ENCODE peak calls at places on chromosomes 1 and 21, in eight cellular contexts. One of them, this sample, is unnamed.

GRCh38 chr1:150626150-150626549 is 3.3 kb downstream of the ENSA start:
- DNase-seq in mesenchymal stem cell: no peak
- DNase-seq in neuronal stem cell: no peak
- DNase-seq in SK-N-SH: no peak
- DNase-seq in CD8-positive, alpha-beta T cell: no peak
- DNase-seq in BJ: no peak
- DNase-seq in CD8-positive, alpha-beta memory T cell: no peak
- DNase-seq in mesendoderm: no peak
- DNase-seq in this sample: no peak

GRCh38 chr1:48214820-48215219 is 7.7 kb upstream of the SLC5A9 start:
- DNase-seq in mesenchymal stem cell: no peak
- DNase-seq in neuronal stem cell: no peak
- DNase-seq in SK-N-SH: no peak
- DNase-seq in CD8-positive, alpha-beta T cell: no peak
- DNase-seq in BJ: no peak
- DNase-seq in CD8-positive, alpha-beta memory T cell: no peak
- DNase-seq in mesendoderm: peak
- DNase-seq in this sample: no peak

GRCh38 chr1:184911830-184912229 is 62.5 kb downstream of the NIBAN1 start:
- DNase-seq in mesenchymal stem cell: no peak
- DNase-seq in neuronal stem cell: no peak
- DNase-seq in SK-N-SH: no peak
- DNase-seq in CD8-positive, alpha-beta T cell: no peak
- DNase-seq in BJ: no peak
- DNase-seq in CD8-positive, alpha-beta memory T cell: no peak
- DNase-seq in mesendoderm: no peak
- DNase-seq in this sample: no peak

GRCh38 chr21:37223804-37224345 is 43.3 kb downstream of the VPS26C start:
- DNase-seq in mesenchymal stem cell: no peak
- DNase-seq in neuronal stem cell: no peak
- DNase-seq in SK-N-SH: no peak
- DNase-seq in CD8-positive, alpha-beta T cell: no peak
- DNase-seq in BJ: no peak
- DNase-seq in CD8-positive, alpha-beta memory T cell: no peak
- DNase-seq in mesendoderm: no peak
- DNase-seq in this sample: no peak

GRCh38 chr21:33025471-33026298 is at the start of gene OLIG2:
- DNase-seq in mesenchymal stem cell: peak
- DNase-seq in neuronal stem cell: peak
- DNase-seq in SK-N-SH: peak
- DNase-seq in CD8-positive, alpha-beta T cell: no peak
- DNase-seq in BJ: no peak
- DNase-seq in CD8-positive, alpha-beta memory T cell: no peak
- DNase-seq in mesendoderm: peak
- DNase-seq in this sample: peak

GRCh38 chr21:45109831-45110492 is 35.6 kb downstream of the ADARB1 start:
- DNase-seq in mesenchymal stem cell: peak
- DNase-seq in neuronal stem cell: no peak
- DNase-seq in SK-N-SH: no peak
- DNase-seq in CD8-positive, alpha-beta T cell: no peak
- DNase-seq in BJ: no peak
- DNase-seq in CD8-positive, alpha-beta memory T cell: peak
- DNase-seq in mesendoderm: no peak
- DNase-seq in this sample: no peak

GRCh38 chr1:221774054-221774842 is 32.4 kb upstream of the DUSP10 start:
- DNase-seq in mesenchymal stem cell: no peak
- DNase-seq in neuronal stem cell: no peak
- DNase-seq in SK-N-SH: no peak
- DNase-seq in CD8-positive, alpha-beta T cell: no peak
- DNase-seq in BJ: no peak
- DNase-seq in CD8-positive, alpha-beta memory T cell: no peak
- DNase-seq in mesendoderm: peak
- DNase-seq in this sample: no peak

GRCh38 chr1:4005431-4005830 is 105.4 kb upstream of the C1orf174 start:
- DNase-seq in mesenchymal stem cell: no peak
- DNase-seq in neuronal stem cell: no peak
- DNase-seq in SK-N-SH: no peak
- DNase-seq in CD8-positive, alpha-beta T cell: no peak
- DNase-seq in BJ: no peak
- DNase-seq in CD8-positive, alpha-beta memory T cell: no peak
- DNase-seq in mesendoderm: no peak
- DNase-seq in this sample: no peak

GRCh38 chr1:30966690-30967369 is 58.3 kb upstream of the SDC3 start:
- DNase-seq in mesenchymal stem cell: peak
- DNase-seq in neuronal stem cell: no peak
- DNase-seq in SK-N-SH: peak
- DNase-seq in CD8-positive, alpha-beta T cell: no peak
- DNase-seq in BJ: no peak
- DNase-seq in CD8-positive, alpha-beta memory T cell: no peak
- DNase-seq in mesendoderm: no peak
- DNase-seq in this sample: no peak

GRCh38 chr1:97636941-97637340 is 283.9 kb downstream of the DPYD start:
- DNase-seq in mesenchymal stem cell: no peak
- DNase-seq in neuronal stem cell: no peak
- DNase-seq in SK-N-SH: no peak
- DNase-seq in CD8-positive, alpha-beta T cell: no peak
- DNase-seq in BJ: peak
- DNase-seq in CD8-positive, alpha-beta memory T cell: no peak
- DNase-seq in mesendoderm: no peak
- DNase-seq in this sample: no peak

GRCh38 chr1:66752671-66753371 is 562 bp downstream of the DYNLT5 start:
- DNase-seq in mesenchymal stem cell: no peak
- DNase-seq in neuronal stem cell: no peak
- DNase-seq in SK-N-SH: no peak
- DNase-seq in CD8-positive, alpha-beta T cell: no peak
- DNase-seq in BJ: no peak
- DNase-seq in CD8-positive, alpha-beta memory T cell: no peak
- DNase-seq in mesendoderm: peak
- DNase-seq in this sample: no peak

GRCh38 chr1:209383907-209384709 is 199.4 kb upstream of the CAMK1G start:
- DNase-seq in mesenchymal stem cell: no peak
- DNase-seq in neuronal stem cell: no peak
- DNase-seq in SK-N-SH: no peak
- DNase-seq in CD8-positive, alpha-beta T cell: no peak
- DNase-seq in BJ: no peak
- DNase-seq in CD8-positive, alpha-beta memory T cell: no peak
- DNase-seq in mesendoderm: peak
- DNase-seq in this sample: no peak

GRCh38 chr1:5425304-5425703 is 566.9 kb downstream of the NPHP4 start:
- DNase-seq in mesenchymal stem cell: no peak
- DNase-seq in neuronal stem cell: no peak
- DNase-seq in SK-N-SH: no peak
- DNase-seq in CD8-positive, alpha-beta T cell: no peak
- DNase-seq in BJ: no peak
- DNase-seq in CD8-positive, alpha-beta memory T cell: no peak
- DNase-seq in mesendoderm: peak
- DNase-seq in this sample: no peak

GRCh38 chr1:37792943-37793686 is 532 bp upstream of the MANEAL start:
- DNase-seq in mesenchymal stem cell: no peak
- DNase-seq in neuronal stem cell: no peak
- DNase-seq in SK-N-SH: no peak
- DNase-seq in CD8-positive, alpha-beta T cell: no peak
- DNase-seq in BJ: no peak
- DNase-seq in CD8-positive, alpha-beta memory T cell: no peak
- DNase-seq in mesendoderm: no peak
- DNase-seq in this sample: no peak

GRCh38 chr1:52601519-52601918 is 652 bp upstream of the GPX7 start:
- DNase-seq in mesenchymal stem cell: no peak
- DNase-seq in neuronal stem cell: no peak
- DNase-seq in SK-N-SH: peak
- DNase-seq in CD8-positive, alpha-beta T cell: no peak
- DNase-seq in BJ: no peak
- DNase-seq in CD8-positive, alpha-beta memory T cell: no peak
- DNase-seq in mesendoderm: no peak
- DNase-seq in this sample: no peak

GRCh38 chr1:23593556-23594148 is 34.4 kb upstream of the ID3 start:
- DNase-seq in mesenchymal stem cell: no peak
- DNase-seq in neuronal stem cell: no peak
- DNase-seq in SK-N-SH: no peak
- DNase-seq in CD8-positive, alpha-beta T cell: no peak
- DNase-seq in BJ: no peak
- DNase-seq in CD8-positive, alpha-beta memory T cell: no peak
- DNase-seq in mesendoderm: peak
- DNase-seq in this sample: no peak

GRCh38 chr1:174217787-174218574 is 58.7 kb downstream of the RABGAP1L start:
- DNase-seq in mesenchymal stem cell: peak
- DNase-seq in neuronal stem cell: peak
- DNase-seq in SK-N-SH: peak
- DNase-seq in CD8-positive, alpha-beta T cell: no peak
- DNase-seq in BJ: no peak
- DNase-seq in CD8-positive, alpha-beta memory T cell: peak
- DNase-seq in mesendoderm: peak
- DNase-seq in this sample: no peak

GRCh38 chr1:180584869-180585268 is 26.1 kb downstream of the OVAAL start:
- DNase-seq in mesenchymal stem cell: no peak
- DNase-seq in neuronal stem cell: no peak
- DNase-seq in SK-N-SH: no peak
- DNase-seq in CD8-positive, alpha-beta T cell: no peak
- DNase-seq in BJ: no peak
- DNase-seq in CD8-positive, alpha-beta memory T cell: no peak
- DNase-seq in mesendoderm: no peak
- DNase-seq in this sample: no peak

GRCh38 chr1:204366759-204367158 is 7.0 kb upstream of the PLEKHA6 start:
- DNase-seq in mesenchymal stem cell: no peak
- DNase-seq in neuronal stem cell: no peak
- DNase-seq in SK-N-SH: peak
- DNase-seq in CD8-positive, alpha-beta T cell: no peak
- DNase-seq in BJ: no peak
- DNase-seq in CD8-positive, alpha-beta memory T cell: no peak
- DNase-seq in mesendoderm: peak
- DNase-seq in this sample: peak

GRCh38 chr1:85850238-85850637 is 142.0 kb upstream of the ZNHIT6 start:
- DNase-seq in mesenchymal stem cell: peak
- DNase-seq in neuronal stem cell: no peak
- DNase-seq in SK-N-SH: no peak
- DNase-seq in CD8-positive, alpha-beta T cell: no peak
- DNase-seq in BJ: peak
- DNase-seq in CD8-positive, alpha-beta memory T cell: no peak
- DNase-seq in mesendoderm: peak
- DNase-seq in this sample: no peak

GRCh38 chr1:9066945-9067807 is 2.3 kb downstream of the SLC2A5 start:
- DNase-seq in mesenchymal stem cell: peak
- DNase-seq in neuronal stem cell: no peak
- DNase-seq in SK-N-SH: no peak
- DNase-seq in CD8-positive, alpha-beta T cell: no peak
- DNase-seq in BJ: peak
- DNase-seq in CD8-positive, alpha-beta memory T cell: no peak
- DNase-seq in mesendoderm: no peak
- DNase-seq in this sample: no peak
- H3K4me3 ChIP-seq in mesenchymal stem cell: no peak
- H3K4me3 ChIP-seq in neuronal stem cell: no peak
- H3K4me3 ChIP-seq in SK-N-SH: no peak
- H3K4me3 ChIP-seq in CD8-positive, alpha-beta T cell: no peak
- H3K4me3 ChIP-seq in BJ: no peak
- H3K4me3 ChIP-seq in CD8-positive, alpha-beta memory T cell: no peak
- H3K4me3 ChIP-seq in mesendoderm: no peak
- H3K4me3 ChIP-seq in this sample: no peak

DNA sequence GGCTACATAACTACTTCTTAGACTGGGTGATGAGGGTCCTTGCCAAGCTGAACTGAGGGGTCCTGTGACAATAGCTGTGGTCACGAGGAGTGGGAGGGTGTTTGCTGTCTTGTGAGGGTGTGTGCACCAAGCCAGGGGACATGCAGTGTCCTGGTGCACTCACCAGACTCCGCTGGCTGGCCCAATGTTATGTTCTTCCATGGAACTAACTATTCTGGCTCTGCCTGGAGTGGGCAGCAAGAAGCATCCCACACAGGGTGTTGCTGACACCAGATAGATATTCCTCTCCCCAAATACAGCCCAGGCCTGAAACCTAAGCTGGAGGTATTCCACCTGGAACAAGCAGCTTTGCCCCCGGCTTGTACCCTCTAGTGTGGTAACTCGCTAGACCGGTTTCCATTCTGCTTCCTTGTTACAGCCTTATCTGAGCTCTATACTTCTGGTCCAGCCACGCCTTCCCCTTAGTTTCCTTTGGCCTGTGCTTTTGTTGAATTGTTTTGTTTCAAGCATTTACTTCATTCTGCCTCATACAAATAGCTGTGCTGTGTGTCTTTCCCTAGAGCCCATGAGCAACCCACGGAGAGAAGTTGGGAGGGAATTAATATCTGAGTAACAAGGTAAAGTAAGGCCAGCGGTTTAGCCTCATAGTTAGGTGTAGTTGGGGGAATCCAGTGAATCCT is 14.7 kb upstream of the LY9 start:
- DNase-seq in mesenchymal stem cell: no peak
- DNase-seq in neuronal stem cell: no peak
- DNase-seq in SK-N-SH: no peak
- DNase-seq in CD8-positive, alpha-beta T cell: no peak
- DNase-seq in BJ: no peak
- DNase-seq in CD8-positive, alpha-beta memory T cell: no peak
- DNase-seq in mesendoderm: no peak
- DNase-seq in this sample: no peak
- H3K4me3 ChIP-seq in mesenchymal stem cell: no peak
- H3K4me3 ChIP-seq in neuronal stem cell: no peak
- H3K4me3 ChIP-seq in SK-N-SH: no peak
- H3K4me3 ChIP-seq in CD8-positive, alpha-beta T cell: no peak
- H3K4me3 ChIP-seq in BJ: no peak
- H3K4me3 ChIP-seq in CD8-positive, alpha-beta memory T cell: no peak
- H3K4me3 ChIP-seq in mesendoderm: no peak
- H3K4me3 ChIP-seq in this sample: no peak

DNA sequence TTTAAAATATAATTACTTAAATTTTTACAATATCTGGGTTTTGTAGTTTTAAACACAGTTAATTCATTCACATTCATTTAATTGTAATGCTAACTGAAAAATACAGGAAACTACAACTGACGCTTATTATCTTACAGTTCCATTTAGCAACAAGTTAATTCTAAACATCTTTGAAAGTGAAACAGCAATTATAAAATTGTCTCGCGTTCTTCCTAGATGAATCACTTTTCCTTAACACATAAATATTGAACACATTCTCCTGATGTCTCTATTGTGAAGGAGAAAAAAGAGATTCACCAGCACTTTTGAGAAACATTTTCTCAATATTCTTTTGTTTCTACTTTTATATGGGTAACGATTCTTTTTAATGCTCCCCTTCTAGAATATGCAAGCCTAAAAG is 6.4 kb downstream of the PTGFR start:
- DNase-seq in mesenchymal stem cell: peak
- DNase-seq in neuronal stem cell: no peak
- DNase-seq in SK-N-SH: no peak
- DNase-seq in CD8-positive, alpha-beta T cell: no peak
- DNase-seq in BJ: no peak
- DNase-seq in CD8-positive, alpha-beta memory T cell: no peak
- DNase-seq in mesendoderm: no peak
- DNase-seq in this sample: no peak
- H3K4me3 ChIP-seq in mesenchymal stem cell: peak
- H3K4me3 ChIP-seq in neuronal stem cell: no peak
- H3K4me3 ChIP-seq in SK-N-SH: no peak
- H3K4me3 ChIP-seq in CD8-positive, alpha-beta T cell: no peak
- H3K4me3 ChIP-seq in BJ: no peak
- H3K4me3 ChIP-seq in CD8-positive, alpha-beta memory T cell: no peak
- H3K4me3 ChIP-seq in mesendoderm: no peak
- H3K4me3 ChIP-seq in this sample: no peak

DNA sequence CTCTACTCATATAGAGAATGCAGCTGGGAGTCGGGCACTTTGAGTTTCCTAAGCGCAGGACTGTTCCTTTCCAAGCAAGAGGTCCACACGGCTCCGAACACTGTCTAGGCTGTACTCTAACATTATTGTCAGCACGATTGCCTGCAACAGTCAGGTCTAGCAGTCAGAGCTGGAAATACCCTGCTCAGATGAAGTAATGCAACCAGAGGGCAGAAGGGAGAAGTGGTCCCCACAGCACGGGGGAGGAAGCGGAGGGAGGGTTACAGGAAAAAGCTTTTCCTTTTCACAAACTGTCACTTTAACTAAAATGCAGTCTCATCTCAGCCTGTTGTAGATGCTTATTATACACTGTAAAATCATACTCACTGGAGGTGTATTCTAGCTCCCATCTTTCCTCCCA is 98.9 kb upstream of the SLC44A3 start:
- DNase-seq in mesenchymal stem cell: no peak
- DNase-seq in neuronal stem cell: no peak
- DNase-seq in SK-N-SH: no peak
- DNase-seq in CD8-positive, alpha-beta T cell: no peak
- DNase-seq in BJ: no peak
- DNase-seq in CD8-positive, alpha-beta memory T cell: no peak
- DNase-seq in mesendoderm: no peak
- DNase-seq in this sample: no peak
- H3K4me3 ChIP-seq in mesenchymal stem cell: no peak
- H3K4me3 ChIP-seq in neuronal stem cell: no peak
- H3K4me3 ChIP-seq in SK-N-SH: no peak
- H3K4me3 ChIP-seq in CD8-positive, alpha-beta T cell: no peak
- H3K4me3 ChIP-seq in BJ: no peak
- H3K4me3 ChIP-seq in CD8-positive, alpha-beta memory T cell: no peak
- H3K4me3 ChIP-seq in mesendoderm: no peak
- H3K4me3 ChIP-seq in this sample: no peak